ENCODE peak calls at places on chromosomes 11 and 22, in five cellular contexts. K, E, R, F and T are unnamed samples.

GRCh38 chr22:20952544-20953341 is 14.3 kb upstream of the AIFM3 start:
- DNase-seq in K (no peak), E (no peak), R (no peak), F (no peak), T (no peak)

GRCh38 chr11:27084407-27084985 is 43.9 kb downstream of the BBOX1 start:
- DNase-seq in K (no peak), E (no peak), R (peak), F (no peak), T (no peak)

GRCh38 chr11:9527481-9528140 is 45.9 kb upstream of the WEE1 start:
- DNase-seq in K (no peak), E (no peak), R (peak), F (no peak), T (no peak)

GRCh38 chr11:35174666-35175065 is 35.7 kb downstream of the CD44 start:
- DNase-seq in K (no peak), E (no peak), R (peak), F (no peak), T (no peak)

GRCh38 chr22:37377927-37378326 is 49.4 kb downstream of the ELFN2 start:
- DNase-seq in K (no peak), E (no peak), R (no peak), F (no peak), T (no peak)

GRCh38 chr11:130710022-130710421 is 206.3 kb downstream of the SNX19 start:
- DNase-seq in K (no peak), E (no peak), R (no peak), F (no peak), T (no peak)

GRCh38 chr22:50691521-50691920 is 18.9 kb downstream of the SHANK3 start:
- DNase-seq in K (no peak), E (peak), R (peak), F (no peak), T (peak)

GRCh38 chr11:2750601-2751522 is 51.1 kb upstream of the KCNQ1OT1 start:
- DNase-seq in K (no peak), E (no peak), R (no peak), F (peak), T (no peak)

GRCh38 chr11:9708544-9708943 is 44.7 kb downstream of the SWAP70 start:
- DNase-seq in K (no peak), E (no peak), R (peak), F (no peak), T (no peak)

GRCh38 chr11:70135142-70136132 is 57.3 kb downstream of the ANO1 start:
- DNase-seq in K (no peak), E (no peak), R (no peak), F (no peak), T (no peak)

GRCh38 chr11:119236490-119236889 is 30.4 kb downstream of the CBL start:
- DNase-seq in K (no peak), E (no peak), R (no peak), F (no peak), T (no peak)

GRCh38 chr22:40204331-40205116 is 26.8 kb downstream of the TNRC6B start:
- DNase-seq in K (no peak), E (no peak), R (peak), F (no peak), T (no peak)

GRCh38 chr11:9825315-9825714 is 161.4 kb downstream of the SWAP70 start:
- DNase-seq in K (no peak), E (no peak), R (no peak), F (no peak), T (no peak)

GRCh38 chr11:88231894-88232482 is 56.7 kb upstream of the RAB38 start:
- DNase-seq in K (peak), E (peak), R (peak), F (peak), T (peak)

GRCh38 chr11:39139581-39139980 is 2319.9 kb downstream of the LRRC4C start:
- DNase-seq in K (no peak), E (no peak), R (no peak), F (no peak), T (no peak)

GRCh38 chr11:1445741-1446445 is 40.7 kb downstream of the MOB2 start:
- DNase-seq in K (no peak), E (no peak), R (no peak), F (no peak), T (peak)

GRCh38 chr22:41075946-41076345 is 16.4 kb upstream of the EP300 start:
- DNase-seq in K (no peak), E (no peak), R (no peak), F (no peak), T (no peak)

GRCh38 chr11:59773082-59773438 is 17.9 kb downstream of the STX3 start:
- DNase-seq in K (no peak), E (no peak), R (no peak), F (no peak), T (no peak)

GRCh38 chr11:105000797-105001196 is 22.2 kb downstream of the CASP5 start:
- DNase-seq in K (peak), E (peak), R (no peak), F (no peak), T (peak)

GRCh38 chr22:30386960-30387848 is at the start of gene RNF215:
- DNase-seq in K (peak), E (peak), R (peak), F (peak), T (peak)

GRCh38 chr11:19735512-19735911 is 22.9 kb downstream of the NAV2 start:
- DNase-seq in K (no peak), E (no peak), R (peak), F (no peak), T (no peak)

GRCh38 chr22:30572840-30573593 is 1.4 kb downstream of the GAL3ST1 start:
- DNase-seq in K (no peak), E (no peak), R (no peak), F (no peak), T (no peak)

GRCh38 chr11:61493832-61494231 is 14.7 kb upstream of the LRRC10B start:
- DNase-seq in K (no peak), E (no peak), R (no peak), F (no peak), T (no peak)

GRCh38 chr11:69510471-69511357 is 29.3 kb downstream of the LINC01488 start:
- DNase-seq in K (no peak), E (no peak), R (peak), F (no peak), T (no peak)

GRCh38 chr11:76135491-76135890 is 70.8 kb downstream of the WNT11 start:
- DNase-seq in K (no peak), E (no peak), R (no peak), F (no peak), T (no peak)

GRCh38 chr11:121892131-121892681 is 223.8 kb downstream of the BLID start:
- DNase-seq in K (no peak), E (no peak), R (peak), F (peak), T (no peak)

GRCh38 chr11:68076371-68077042 is 37.7 kb downstream of the TCIRG1 start:
- DNase-seq in K (no peak), E (no peak), R (no peak), F (no peak), T (no peak)

GRCh38 chr22:41243361-41243760 is 2.6 kb upstream of the CHADL start:
- DNase-seq in K (no peak), E (no peak), R (no peak), F (no peak), T (no peak)

GRCh38 chr11:79648766-79649545 is 208.1 kb upstream of the TENM4 start:
- DNase-seq in K (no peak), E (no peak), R (no peak), F (no peak), T (no peak)

GRCh38 chr11:60169264-60169915 is 13.5 kb downstream of the MS4A6A start:
- DNase-seq in K (peak), E (no peak), R (peak), F (no peak), T (no peak)

GRCh38 chr11:117584056-117584830 is 212.8 kb downstream of the DSCAML1 start:
- DNase-seq in K (no peak), E (no peak), R (peak), F (no peak), T (no peak)

GRCh38 chr11:36130401-36130800 is 158.8 kb downstream of the COMMD9 start:
- DNase-seq in K (no peak), E (no peak), R (peak), F (no peak), T (no peak)

GRCh38 chr11:45354976-45355705 is 69.0 kb upstream of the SYT13 start:
- DNase-seq in K (peak), E (peak), R (peak), F (peak), T (no peak)

GRCh38 chr11:2136952-2137201 is 2.3 kb downstream of the IGF2 start:
- DNase-seq in K (no peak), E (no peak), R (no peak), F (no peak), T (no peak)